ENCODE peak calls at places on chromosomes 1 and 21, in four cellular contexts. C is IMR-90, N is spleen, B is RWPE1. X is an unnamed sample.

GRCh38 chr1:20290624-20291597 is at the start of gene VWA5B1:
- DNase-seq in C (no peak), N (no peak), B (no peak), X (no peak)

GRCh38 chr1:78587213-78587612 is 33.0 kb upstream of the IFI44L start:
- DNase-seq in C (no peak), N (no peak), B (peak; percentile 37), X (no peak)

GRCh38 chr1:214445201-214445600 is 106.2 kb downstream of the PTPN14 start:
- DNase-seq in C (no peak), N (no peak), B (no peak), X (no peak)

GRCh38 chr1:109864960-109865611 is 45.6 kb upstream of the CSF1 start:
- DNase-seq in C (peak; percentile 42), N (no peak), B (no peak), X (no peak)

GRCh38 chr1:200921571-200922110 is 26.9 kb downstream of the INAVA start:
- DNase-seq in C (no peak), N (peak; percentile 6), B (no peak), X (no peak)

GRCh38 chr1:48870596-48870995 is 93.9 kb upstream of the BEND5 start:
- DNase-seq in C (no peak), N (no peak), B (no peak), X (no peak)

GRCh38 chr1:102852583-102852982 is 255.7 kb downstream of the COL11A1 start:
- DNase-seq in C (peak; percentile 18), N (no peak), B (no peak), X (no peak)

GRCh38 chr1:3668585-3669300 is 16.4 kb downstream of the TP73 start:
- DNase-seq in C (no peak), N (peak; percentile 94), B (no peak), X (no peak)

GRCh38 chr21:28063241-28063640 is 929.4 kb downstream of the LTN1 start:
- DNase-seq in C (no peak), N (no peak), B (no peak), X (no peak)

GRCh38 chr1:40944841-40945430 is 34.6 kb upstream of the CTPS1 start:
- DNase-seq in C (peak; percentile 43), N (no peak), B (no peak), X (no peak)

GRCh38 chr21:38773108-38774061 is 32.3 kb upstream of the ETS2 start:
- DNase-seq in C (peak; percentile 99), N (no peak), B (peak; percentile 85), X (peak; percentile 97)

GRCh38 chr1:111097356-111098099 is 42.4 kb downstream of the DRAM2 start:
- DNase-seq in C (no peak), N (no peak), B (no peak), X (no peak)

GRCh38 chr1:102181341-102181740 is 184.6 kb upstream of the OLFM3 start:
- DNase-seq in C (no peak), N (no peak), B (no peak), X (no peak)

GRCh38 chr21:25912402-25912746 is 177.6 kb downstream of the GABPA start:
- DNase-seq in C (no peak), N (no peak), B (no peak), X (no peak)

GRCh38 chr1:50705041-50705440 is 255.0 kb downstream of the FAF1 start:
- DNase-seq in C (peak; percentile 13), N (no peak), B (no peak), X (no peak)

GRCh38 chr1:20634594-20635084 is 1.4 kb downstream of the PINK1 start:
- DNase-seq in C (peak; percentile 25), N (no peak), B (peak; percentile 63), X (no peak)

GRCh38 chr1:36571106-36571505 is 88.4 kb upstream of the CSF3R start:
- DNase-seq in C (no peak), N (peak; percentile 58), B (no peak), X (no peak)

GRCh38 chr21:37737996-37738395 is 178.3 kb downstream of the KCNJ6 start:
- DNase-seq in C (no peak), N (no peak), B (no peak), X (no peak)

GRCh38 chr1:166172106-166172505 is 5.3 kb upstream of the FAM78B start:
- DNase-seq in C (no peak), N (no peak), B (no peak), X (no peak)

GRCh38 chr1:53340660-53341520 is 13.0 kb upstream of the LRP8 start:
- DNase-seq in C (no peak), N (no peak), B (no peak), X (no peak)

GRCh38 chr1:232168513-232168912 is 461.4 kb downstream of the SIPA1L2 start:
- DNase-seq in C (no peak), N (no peak), B (no peak), X (no peak)

GRCh38 chr1:59498640-59499039 is 201.7 kb downstream of the FGGY start:
- DNase-seq in C (no peak), N (no peak), B (no peak), X (peak; percentile 53)

GRCh38 chr1:206684478-206685255 is at the start of gene MAPKAPK2:
- DNase-seq in C (peak; percentile 61), N (peak; percentile 94), B (peak; percentile 98), X (peak; percentile 58)

GRCh38 chr1:41758490-41758889 is 160.2 kb downstream of the HIVEP3 start:
- DNase-seq in C (no peak), N (no peak), B (no peak), X (no peak)

GRCh38 chr1:157270705-157271274 is 132.6 kb upstream of the ETV3 start:
- DNase-seq in C (no peak), N (no peak), B (no peak), X (no peak)

GRCh38 chr1:167409183-167409582 is 109.1 kb downstream of the CD247 start:
- DNase-seq in C (no peak), N (no peak), B (peak; percentile 5), X (no peak)

GRCh38 chr1:233427907-233428306 is 100.4 kb downstream of the MAP3K21 start:
- DNase-seq in C (no peak), N (no peak), B (no peak), X (no peak)

GRCh38 chr1:11569551-11569950 is 84.7 kb downstream of the FBXO2 start:
- DNase-seq in C (no peak), N (peak; percentile 60), B (peak; percentile 50), X (no peak)

GRCh38 chr1:29900727-29901126 is 664.4 kb downstream of the PTPRU start:
- DNase-seq in C (no peak), N (no peak), B (no peak), X (no peak)

GRCh38 chr1:94803517-94804441 is 16.4 kb upstream of the SLC44A3 start:
- DNase-seq in C (peak; percentile 57), N (no peak), B (no peak), X (no peak)

GRCh38 chr1:5744911-5745431 is 247.3 kb downstream of the NPHP4 start:
- DNase-seq in C (no peak), N (peak; percentile 69), B (no peak), X (no peak)

GRCh38 chr1:198156745-198157240 is at the start of gene NEK7:
- DNase-seq in C (peak; percentile 78), N (peak; percentile 94), B (peak; percentile 95), X (peak; percentile 84)

GRCh38 chr1:198157847-198158765 is 1.3 kb downstream of the NEK7 start:
- DNase-seq in C (peak; percentile 57), N (no peak), B (peak; percentile 33), X (no peak)

GRCh38 chr1:198157241-198157846 is 546 bp downstream of the NEK7 start:
- DNase-seq in C (peak; percentile 97), N (peak; percentile 96), B (peak; percentile 95), X (peak; percentile 87)

GRCh38 chr1:198160946-198161614 is 4.3 kb downstream of the NEK7 start:
- DNase-seq in C (no peak), N (no peak), B (no peak), X (no peak)

DNA sequence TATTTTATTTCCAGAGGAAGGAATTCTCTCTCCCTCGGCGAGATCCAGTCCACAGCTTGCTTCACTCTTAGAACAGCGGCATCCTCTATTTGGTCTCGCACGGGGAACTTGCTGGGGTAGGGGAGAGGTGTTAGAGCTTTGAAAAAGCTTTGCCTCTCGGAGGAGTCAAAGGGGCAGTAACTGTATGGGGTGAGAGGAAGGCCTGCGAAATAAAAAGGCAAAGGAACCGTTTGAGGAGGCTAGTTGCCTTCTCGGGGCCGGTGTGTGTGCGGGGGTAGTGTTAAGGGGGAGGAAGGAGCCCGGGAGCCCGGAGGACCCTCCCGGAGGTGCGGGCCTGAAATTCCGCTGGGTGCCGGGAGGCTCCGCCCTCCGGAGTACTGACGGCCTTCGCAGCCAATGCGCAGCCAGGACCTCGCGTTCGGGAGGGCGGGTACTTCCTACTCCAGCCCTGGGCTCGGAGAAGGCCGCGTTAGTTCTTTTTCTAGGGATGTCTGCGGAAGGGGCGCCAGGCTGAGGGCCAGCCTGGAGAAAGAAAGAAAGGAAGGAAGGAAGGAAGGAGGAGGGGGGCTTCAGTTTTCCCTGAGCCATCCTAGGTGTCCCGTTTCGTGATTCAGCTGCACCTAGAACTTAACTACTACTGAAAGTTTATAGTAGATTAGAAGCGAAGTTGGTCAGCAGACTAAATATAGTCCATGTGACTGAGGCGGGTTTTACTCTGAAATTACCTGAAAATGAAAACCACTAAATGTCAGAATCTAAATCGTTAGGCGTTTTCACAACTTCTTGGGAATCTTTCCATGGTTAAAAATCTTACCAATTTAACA is 2.2 kb downstream of the NEK7 start:
- DNase-seq in C (peak; percentile 88), N (peak; percentile 97), B (peak; percentile 99), X (peak; percentile 94)
- H3K27ac ChIP-seq in C (peak overlapping the region; percentile 93), N (peak overlapping the region; percentile 99), B (peak overlapping the region; percentile 83), X (peak overlapping the region; percentile 78)

GRCh38 chr1:84505167-84506001 is 802 bp upstream of the SPATA1 start:
- DNase-seq in C (peak; percentile 42), N (no peak), B (peak; percentile 52), X (peak; percentile 90)

GRCh38 chr1:84506729-84507453 is 510 bp upstream of the GNG5 start:
- DNase-seq in C (no peak), N (no peak), B (no peak), X (no peak)

GRCh38 chr1:84506002-84506728 is at the start of the genes GNG5 and SPATA1:
- DNase-seq in C (peak; percentile 95), N (peak; percentile 100), B (peak; percentile 96), X (peak; percentile 99)

GRCh38 chr1:84502892-84503291 is 3.3 kb upstream of the SPATA1 start:
- DNase-seq in C (no peak), N (no peak), B (no peak), X (no peak)

GRCh38 chr1:84504580-84505021 is 1.6 kb upstream of the SPATA1 start:
- DNase-seq in C (peak; percentile 83), N (no peak), B (peak; percentile 15), X (peak; percentile 41)
- H3K27ac ChIP-seq in C (peak overlapping the region; percentile 95), N (peak overlapping the region; percentile 97), B (no peak overlapping the region), X (peak overlapping the region; percentile 87)

DNA sequence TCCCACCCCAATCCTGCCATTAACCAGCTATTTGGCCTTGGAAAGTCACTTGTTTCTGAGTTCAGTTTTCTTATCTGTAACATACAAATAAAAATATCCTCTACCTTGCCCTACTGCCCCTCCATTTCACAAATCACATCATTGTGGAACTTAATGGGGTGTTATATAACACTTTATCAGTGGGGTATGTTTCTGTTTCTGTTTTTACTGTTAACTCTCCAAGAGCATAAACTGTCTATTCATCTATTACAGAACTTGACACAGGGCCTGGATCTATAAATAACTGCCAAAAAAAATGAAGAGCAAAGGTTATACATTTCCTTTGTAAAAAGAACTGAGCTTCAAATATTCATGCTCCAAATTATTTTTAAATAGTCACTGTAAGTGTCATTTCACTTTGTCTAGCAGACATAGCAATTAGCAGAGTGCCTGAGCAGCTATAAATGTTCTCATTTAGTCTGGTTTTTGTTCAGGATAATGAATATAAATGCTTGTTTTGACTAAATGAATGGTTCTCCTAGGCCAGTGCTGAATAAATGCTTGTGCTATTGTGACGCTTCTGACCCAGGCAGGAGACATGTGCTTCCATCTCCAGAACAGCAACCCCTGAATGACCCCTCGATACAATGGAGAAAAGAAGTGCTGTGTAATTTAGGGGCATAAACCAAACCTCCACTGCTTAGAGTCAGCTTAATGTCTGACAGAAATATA is 7.4 kb downstream of the PIGM start:
- DNase-seq in C (no peak), N (no peak), B (no peak), X (no peak)
- H3K27ac ChIP-seq in C (no peak overlapping the region), N (no peak overlapping the region), B (no peak overlapping the region), X (no peak overlapping the region)

GRCh38 chr1:27001570-27002360 is 8.3 kb downstream of the TRNP1 start:
- DNase-seq in C (no peak), N (peak; percentile 89), B (no peak), X (no peak)
- H3K27ac ChIP-seq in C (peak overlapping the region; percentile 13), N (peak overlapping the region; percentile 67), B (peak overlapping the region; percentile 99), X (no peak overlapping the region)